ENCODE peak calls at places on chromosome 1, in ten cellular contexts. One of them, this sample, is unnamed.

GRCh38 chr1:77068013-77068412 is 151.2 kb downstream of the PIGK start:
- DNase-seq in body of pancreas: no peak
- DNase-seq in breast epithelium: no peak
- DNase-seq in gastrocnemius medialis: no peak
- DNase-seq in uterus: no peak
- DNase-seq in esophagus squamous epithelium: no peak
- DNase-seq in right lobe of liver: no peak
- DNase-seq in transverse colon: no peak
- DNase-seq in A549: no peak
- DNase-seq in HepG2: no peak
- DNase-seq in this sample: no peak

GRCh38 chr1:110674337-110675059 is at the start of gene KCNA3:
- DNase-seq in body of pancreas: peak; percentile 19
- DNase-seq in breast epithelium: no peak
- DNase-seq in gastrocnemius medialis: no peak
- DNase-seq in uterus: peak; percentile 35
- DNase-seq in esophagus squamous epithelium: no peak
- DNase-seq in right lobe of liver: peak; percentile 44
- DNase-seq in transverse colon: peak; percentile 65
- DNase-seq in A549: no peak
- DNase-seq in HepG2: no peak
- DNase-seq in this sample: no peak

GRCh38 chr1:64084451-64084850 is 119.0 kb upstream of the UBE2U start:
- DNase-seq in body of pancreas: no peak
- DNase-seq in breast epithelium: no peak
- DNase-seq in gastrocnemius medialis: no peak
- DNase-seq in uterus: no peak
- DNase-seq in esophagus squamous epithelium: no peak
- DNase-seq in right lobe of liver: no peak
- DNase-seq in transverse colon: no peak
- DNase-seq in A549: no peak
- DNase-seq in HepG2: no peak
- DNase-seq in this sample: no peak

GRCh38 chr1:18764362-18764761 is 95.1 kb downstream of the TAS1R2 start:
- DNase-seq in body of pancreas: no peak
- DNase-seq in breast epithelium: no peak
- DNase-seq in gastrocnemius medialis: peak; percentile 65
- DNase-seq in uterus: no peak
- DNase-seq in esophagus squamous epithelium: no peak
- DNase-seq in right lobe of liver: no peak
- DNase-seq in transverse colon: no peak
- DNase-seq in A549: no peak
- DNase-seq in HepG2: no peak
- DNase-seq in this sample: no peak

GRCh38 chr1:203090667-203091320 is 5.0 kb upstream of the MYOG start:
- DNase-seq in body of pancreas: no peak
- DNase-seq in breast epithelium: no peak
- DNase-seq in gastrocnemius medialis: no peak
- DNase-seq in uterus: no peak
- DNase-seq in esophagus squamous epithelium: no peak
- DNase-seq in right lobe of liver: no peak
- DNase-seq in transverse colon: no peak
- DNase-seq in A549: no peak
- DNase-seq in HepG2: no peak
- DNase-seq in this sample: no peak

GRCh38 chr1:184791199-184791935 is 36.7 kb upstream of the EDEM3 start:
- DNase-seq in body of pancreas: no peak
- DNase-seq in breast epithelium: no peak
- DNase-seq in gastrocnemius medialis: no peak
- DNase-seq in uterus: no peak
- DNase-seq in esophagus squamous epithelium: no peak
- DNase-seq in right lobe of liver: no peak
- DNase-seq in transverse colon: no peak
- DNase-seq in A549: no peak
- DNase-seq in HepG2: no peak
- DNase-seq in this sample: no peak

GRCh38 chr1:43360616-43361015 is 1.8 kb downstream of the CDC20 start:
- DNase-seq in body of pancreas: no peak
- DNase-seq in breast epithelium: no peak
- DNase-seq in gastrocnemius medialis: no peak
- DNase-seq in uterus: no peak
- DNase-seq in esophagus squamous epithelium: no peak
- DNase-seq in right lobe of liver: no peak
- DNase-seq in transverse colon: no peak
- DNase-seq in A549: no peak
- DNase-seq in HepG2: no peak
- DNase-seq in this sample: no peak

GRCh38 chr1:25392881-25393280 is 27.7 kb downstream of the RHCE start:
- DNase-seq in body of pancreas: no peak
- DNase-seq in breast epithelium: no peak
- DNase-seq in gastrocnemius medialis: no peak
- DNase-seq in uterus: no peak
- DNase-seq in esophagus squamous epithelium: no peak
- DNase-seq in right lobe of liver: no peak
- DNase-seq in transverse colon: no peak
- DNase-seq in A549: no peak
- DNase-seq in HepG2: no peak
- DNase-seq in this sample: no peak

GRCh38 chr1:111538343-111539035 is 35.1 kb upstream of the ADORA3 start:
- DNase-seq in body of pancreas: no peak
- DNase-seq in breast epithelium: no peak
- DNase-seq in gastrocnemius medialis: no peak
- DNase-seq in uterus: no peak
- DNase-seq in esophagus squamous epithelium: no peak
- DNase-seq in right lobe of liver: peak; percentile 35
- DNase-seq in transverse colon: peak; percentile 16
- DNase-seq in A549: no peak
- DNase-seq in HepG2: peak; percentile 59
- DNase-seq in this sample: no peak

GRCh38 chr1:1157426-1157913 is 16.2 kb upstream of the TTLL10 start:
- DNase-seq in body of pancreas: peak; percentile 91
- DNase-seq in breast epithelium: peak; percentile 90
- DNase-seq in gastrocnemius medialis: peak; percentile 72
- DNase-seq in uterus: peak; percentile 85
- DNase-seq in esophagus squamous epithelium: peak; percentile 28
- DNase-seq in right lobe of liver: peak; percentile 83
- DNase-seq in transverse colon: peak; percentile 93
- DNase-seq in A549: peak; percentile 74
- DNase-seq in HepG2: no peak
- DNase-seq in this sample: peak; percentile 40

DNA sequence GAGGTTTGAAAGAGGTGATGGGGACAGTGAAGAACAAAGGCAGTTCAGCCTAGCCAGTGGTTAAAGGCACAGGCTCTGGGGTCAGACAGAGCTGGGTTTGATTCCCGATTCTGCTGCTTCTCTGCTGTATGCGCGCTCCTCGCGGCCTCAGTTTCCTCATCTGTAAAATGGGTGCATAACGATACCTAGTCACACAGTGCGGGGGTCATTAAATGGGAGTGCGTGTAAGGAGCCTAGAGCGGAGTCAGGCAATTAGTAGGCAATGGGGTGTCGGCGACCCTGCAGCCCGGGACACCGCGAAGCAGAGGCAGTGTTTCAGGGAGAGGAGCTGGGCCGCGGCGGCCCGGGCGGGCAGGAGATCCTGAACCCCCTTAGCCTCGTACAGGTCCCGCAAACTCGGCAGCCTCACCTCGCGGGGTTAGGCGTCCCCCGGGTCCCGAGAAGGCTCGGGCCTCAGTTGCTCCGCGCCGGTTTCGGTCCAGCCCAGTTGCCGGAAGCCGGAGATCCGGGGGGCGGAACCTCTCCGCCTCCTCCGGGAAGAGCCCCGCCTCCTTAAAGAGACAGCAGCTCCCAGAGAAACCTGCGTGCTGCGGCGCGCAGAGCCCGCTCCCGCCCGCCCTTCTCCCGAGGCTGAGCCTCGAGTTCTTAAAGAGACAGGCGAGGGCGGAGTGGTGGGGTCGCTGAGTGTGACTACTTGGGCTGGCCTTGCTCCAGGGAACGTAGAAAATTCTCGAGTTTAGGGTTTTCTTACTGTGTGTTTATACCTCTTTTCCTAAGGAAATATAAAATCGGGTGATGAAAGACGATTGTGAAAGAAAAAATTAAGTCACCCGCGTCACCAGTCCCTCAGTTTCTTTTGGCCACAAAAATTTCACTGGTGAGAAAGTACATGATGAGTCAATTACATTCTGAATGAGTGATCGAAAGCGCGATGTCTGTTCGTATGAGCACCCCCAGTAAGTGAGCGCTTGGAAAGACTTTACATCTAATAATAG is at the start of gene YIPF1:
- DNase-seq in body of pancreas: peak; percentile 95
- DNase-seq in breast epithelium: peak; percentile 89
- DNase-seq in gastrocnemius medialis: peak; percentile 88
- DNase-seq in uterus: peak; percentile 88
- DNase-seq in esophagus squamous epithelium: peak; percentile 56
- DNase-seq in right lobe of liver: peak; percentile 94
- DNase-seq in transverse colon: peak; percentile 93
- DNase-seq in A549: peak; percentile 78
- DNase-seq in HepG2: peak; percentile 75
- DNase-seq in this sample: peak; percentile 89
- TF ChIP-seq POLR2A in body of pancreas: peak; percentile 65
- TF ChIP-seq POLR2A in breast epithelium: no peak
- TF ChIP-seq POLR2A in gastrocnemius medialis: peak; percentile 22
- TF ChIP-seq POLR2A in uterus: peak; percentile 47
- TF ChIP-seq POLR2A in esophagus squamous epithelium: peak; percentile 49
- TF ChIP-seq POLR2A in right lobe of liver: peak; percentile 63
- TF ChIP-seq POLR2A in transverse colon: peak; percentile 58
- TF ChIP-seq POLR2A in A549: peak; percentile 57
- TF ChIP-seq POLR2A in HepG2: peak; percentile 26
- TF ChIP-seq POLR2A in this sample: peak; percentile 62

GRCh38 chr1:35298464-35298863 is 30.0 kb downstream of the ZMYM4 start:
- DNase-seq in body of pancreas: peak; percentile 31
- DNase-seq in breast epithelium: no peak
- DNase-seq in gastrocnemius medialis: peak; percentile 18
- DNase-seq in uterus: peak; percentile 23
- DNase-seq in esophagus squamous epithelium: no peak
- DNase-seq in right lobe of liver: no peak
- DNase-seq in transverse colon: no peak
- DNase-seq in A549: peak; percentile 28
- DNase-seq in HepG2: peak; percentile 38
- DNase-seq in this sample: peak; percentile 15
- TF ChIP-seq POLR2A in body of pancreas: no peak
- TF ChIP-seq POLR2A in breast epithelium: no peak
- TF ChIP-seq POLR2A in gastrocnemius medialis: no peak
- TF ChIP-seq POLR2A in uterus: no peak
- TF ChIP-seq POLR2A in esophagus squamous epithelium: no peak
- TF ChIP-seq POLR2A in right lobe of liver: no peak
- TF ChIP-seq POLR2A in transverse colon: no peak
- TF ChIP-seq POLR2A in A549: no peak
- TF ChIP-seq POLR2A in HepG2: no peak
- TF ChIP-seq POLR2A in this sample: no peak

DNA sequence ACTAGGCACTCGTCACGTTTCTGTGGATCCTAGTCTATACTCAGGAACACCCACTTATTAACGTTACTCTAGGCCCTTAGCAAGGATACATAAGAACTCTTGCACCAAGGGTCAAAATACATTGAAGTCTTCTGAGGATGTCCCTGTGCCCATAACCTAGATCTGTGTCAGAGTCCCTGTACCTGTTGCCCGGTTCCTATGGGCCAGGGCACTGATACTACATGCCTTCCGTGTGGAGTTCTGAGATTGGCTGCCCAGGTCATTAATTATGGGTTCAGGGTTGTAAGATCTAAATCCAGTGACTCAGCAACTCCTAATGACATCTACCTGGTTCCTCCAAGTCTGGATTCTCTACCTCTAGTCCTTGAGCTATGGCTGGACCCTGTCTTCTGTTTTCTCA is 69.5 kb downstream of the GPR137B start:
- DNase-seq in body of pancreas: no peak
- DNase-seq in breast epithelium: no peak
- DNase-seq in gastrocnemius medialis: no peak
- DNase-seq in uterus: no peak
- DNase-seq in esophagus squamous epithelium: no peak
- DNase-seq in right lobe of liver: no peak
- DNase-seq in transverse colon: no peak
- DNase-seq in A549: no peak
- DNase-seq in HepG2: no peak
- DNase-seq in this sample: no peak
- TF ChIP-seq POLR2A in body of pancreas: no peak
- TF ChIP-seq POLR2A in breast epithelium: no peak
- TF ChIP-seq POLR2A in gastrocnemius medialis: no peak
- TF ChIP-seq POLR2A in uterus: no peak
- TF ChIP-seq POLR2A in esophagus squamous epithelium: no peak
- TF ChIP-seq POLR2A in right lobe of liver: no peak
- TF ChIP-seq POLR2A in transverse colon: no peak
- TF ChIP-seq POLR2A in A549: no peak
- TF ChIP-seq POLR2A in HepG2: no peak
- TF ChIP-seq POLR2A in this sample: no peak

GRCh38 chr1:67052741-67053534 is 1.0 kb downstream of the SLC35D1 start:
- DNase-seq in body of pancreas: peak; percentile 48
- DNase-seq in breast epithelium: peak; percentile 67
- DNase-seq in gastrocnemius medialis: peak; percentile 56
- DNase-seq in uterus: peak; percentile 32
- DNase-seq in esophagus squamous epithelium: peak; percentile 0
- DNase-seq in right lobe of liver: peak; percentile 25
- DNase-seq in transverse colon: peak; percentile 33
- DNase-seq in A549: peak; percentile 15
- DNase-seq in HepG2: peak; percentile 44
- DNase-seq in this sample: peak; percentile 62
- TF ChIP-seq POLR2A in body of pancreas: no peak
- TF ChIP-seq POLR2A in breast epithelium: no peak
- TF ChIP-seq POLR2A in gastrocnemius medialis: no peak
- TF ChIP-seq POLR2A in uterus: no peak
- TF ChIP-seq POLR2A in esophagus squamous epithelium: no peak
- TF ChIP-seq POLR2A in right lobe of liver: no peak
- TF ChIP-seq POLR2A in transverse colon: no peak
- TF ChIP-seq POLR2A in A549: no peak
- TF ChIP-seq POLR2A in HepG2: no peak
- TF ChIP-seq POLR2A in this sample: no peak